ENCODE peak calls at places on chromosomes 7 and 10, in five cellular contexts. M, H, X, A and W are unnamed samples.

GRCh38 chr7:151351027-151351426 is 9.4 kb downstream of the NUB1 start:
- DNase-seq in M (no peak), H (no peak), X (no peak), A (no peak), W (no peak)

GRCh38 chr10:133058267-133059092 is 29.2 kb upstream of the ADGRA1 start:
- DNase-seq in M (no peak), H (no peak), X (no peak), A (no peak), W (no peak)

GRCh38 chr7:150993511-150993910 is 2.7 kb downstream of the NOS3 start:
- DNase-seq in M (no peak), H (no peak), X (peak; percentile 75), A (no peak), W (no peak)

GRCh38 chr7:119033641-119034040 is 809.1 kb downstream of the ANKRD7 start:
- DNase-seq in M (no peak), H (no peak), X (no peak), A (no peak), W (no peak)

GRCh38 chr7:132783824-132784223 is 207.6 kb upstream of the PLXNA4 start:
- DNase-seq in M (no peak), H (no peak), X (no peak), A (peak; percentile 89), W (peak; percentile 77)

GRCh38 chr7:98557538-98558031 is 59.5 kb upstream of the NPTX2 start:
- DNase-seq in M (no peak), H (no peak), X (no peak), A (no peak), W (peak; percentile 10)

GRCh38 chr7:101945034-101945758 is 127.8 kb downstream of the CUX1 start:
- DNase-seq in M (no peak), H (no peak), X (peak; percentile 68), A (no peak), W (no peak)

GRCh38 chr10:33484787-33485186 is 150.3 kb upstream of the NRP1 start:
- DNase-seq in M (no peak), H (no peak), X (no peak), A (peak; percentile 51), W (no peak)

GRCh38 chr7:29080803-29081202 is 65.5 kb downstream of the CPVL start:
- DNase-seq in M (no peak), H (no peak), X (no peak), A (no peak), W (no peak)